ENCODE peak calls at places on chromosomes 5 and 9, in nine cellular contexts. One of them, this sample, is unnamed.

GRCh38 chr5:151708126-151708525 is 21.4 kb upstream of the SPARC start:
- DNase-seq in heart left ventricle: no peak
- DNase-seq in CD4-positive, CD25-positive, alpha-beta regulatory T cell: no peak
- DNase-seq in stomach: no peak
- DNase-seq in endothelial cell: no peak
- DNase-seq in AG20443: no peak
- DNase-seq in NK-92 treated with Interleukin-12 subunit alpha and Interleukin-12 subunit beta, amount 100 ng/mL, for 24 hours: no peak
- DNase-seq in central memory CD4-positive, alpha-beta T cell: no peak
- DNase-seq in NCI-H1105: no peak
- DNase-seq in this sample: no peak

GRCh38 chr5:174581483-174581882 is 142.9 kb upstream of the MSX2 start:
- DNase-seq in NCI-H1105: no peak
- DNase-seq in stomach: peak; percentile 33
- DNase-seq in central memory CD4-positive, alpha-beta T cell: no peak
- DNase-seq in endothelial cell: peak; percentile 58
- DNase-seq in CD4-positive, CD25-positive, alpha-beta regulatory T cell: no peak
- DNase-seq in NK-92 treated with Interleukin-12 subunit alpha and Interleukin-12 subunit beta, amount 100 ng/mL, for 24 hours: no peak
- DNase-seq in heart left ventricle: no peak
- DNase-seq in AG20443: peak; percentile 21
- DNase-seq in this sample: no peak

GRCh38 chr5:13866792-13867191 is 77.7 kb downstream of the DNAH5 start:
- DNase-seq in stomach: no peak
- DNase-seq in CD4-positive, CD25-positive, alpha-beta regulatory T cell: no peak
- DNase-seq in endothelial cell: peak; percentile 71
- DNase-seq in heart left ventricle: peak; percentile 33
- DNase-seq in AG20443: peak; percentile 50
- DNase-seq in NK-92 treated with Interleukin-12 subunit alpha and Interleukin-12 subunit beta, amount 100 ng/mL, for 24 hours: no peak
- DNase-seq in central memory CD4-positive, alpha-beta T cell: no peak
- DNase-seq in NCI-H1105: no peak
- DNase-seq in this sample: peak; percentile 16

GRCh38 chr9:81789751-81790150 is 100.4 kb upstream of the TLE1 start:
- DNase-seq in heart left ventricle: no peak
- DNase-seq in AG20443: peak; percentile 36
- DNase-seq in NCI-H1105: no peak
- DNase-seq in central memory CD4-positive, alpha-beta T cell: no peak
- DNase-seq in CD4-positive, CD25-positive, alpha-beta regulatory T cell: no peak
- DNase-seq in endothelial cell: no peak
- DNase-seq in stomach: no peak
- DNase-seq in NK-92 treated with Interleukin-12 subunit alpha and Interleukin-12 subunit beta, amount 100 ng/mL, for 24 hours: no peak
- DNase-seq in this sample: peak; percentile 78

GRCh38 chr9:98009926-98010325 is 26.8 kb downstream of the ANP32B start:
- DNase-seq in heart left ventricle: no peak
- DNase-seq in stomach: no peak
- DNase-seq in central memory CD4-positive, alpha-beta T cell: no peak
- DNase-seq in NK-92 treated with Interleukin-12 subunit alpha and Interleukin-12 subunit beta, amount 100 ng/mL, for 24 hours: no peak
- DNase-seq in endothelial cell: peak; percentile 27
- DNase-seq in NCI-H1105: no peak
- DNase-seq in AG20443: no peak
- DNase-seq in CD4-positive, CD25-positive, alpha-beta regulatory T cell: no peak
- DNase-seq in this sample: peak; percentile 70

GRCh38 chr9:101235105-101235866 is 149.5 kb downstream of the BAAT start:
- DNase-seq in CD4-positive, CD25-positive, alpha-beta regulatory T cell: no peak
- DNase-seq in endothelial cell: peak; percentile 8
- DNase-seq in AG20443: peak; percentile 9
- DNase-seq in heart left ventricle: no peak
- DNase-seq in central memory CD4-positive, alpha-beta T cell: no peak
- DNase-seq in NK-92 treated with Interleukin-12 subunit alpha and Interleukin-12 subunit beta, amount 100 ng/mL, for 24 hours: no peak
- DNase-seq in NCI-H1105: peak; percentile 49
- DNase-seq in stomach: no peak
- DNase-seq in this sample: peak; percentile 5

GRCh38 chr5:123807177-123807900 is 295.4 kb downstream of the CSNK1G3 start:
- DNase-seq in central memory CD4-positive, alpha-beta T cell: no peak
- DNase-seq in endothelial cell: no peak
- DNase-seq in NK-92 treated with Interleukin-12 subunit alpha and Interleukin-12 subunit beta, amount 100 ng/mL, for 24 hours: no peak
- DNase-seq in NCI-H1105: no peak
- DNase-seq in heart left ventricle: peak; percentile 24
- DNase-seq in CD4-positive, CD25-positive, alpha-beta regulatory T cell: no peak
- DNase-seq in AG20443: peak; percentile 54
- DNase-seq in stomach: no peak
- DNase-seq in this sample: no peak

GRCh38 chr5:123795688-123796087 is 283.7 kb downstream of the CSNK1G3 start:
- DNase-seq in NK-92 treated with Interleukin-12 subunit alpha and Interleukin-12 subunit beta, amount 100 ng/mL, for 24 hours: no peak
- DNase-seq in heart left ventricle: no peak
- DNase-seq in endothelial cell: no peak
- DNase-seq in AG20443: no peak
- DNase-seq in stomach: no peak
- DNase-seq in central memory CD4-positive, alpha-beta T cell: no peak
- DNase-seq in NCI-H1105: no peak
- DNase-seq in CD4-positive, CD25-positive, alpha-beta regulatory T cell: no peak
- DNase-seq in this sample: no peak

GRCh38 chr5:9681706-9682105 is 51.6 kb upstream of the TAS2R1 start:
- DNase-seq in NK-92 treated with Interleukin-12 subunit alpha and Interleukin-12 subunit beta, amount 100 ng/mL, for 24 hours: no peak
- DNase-seq in central memory CD4-positive, alpha-beta T cell: no peak
- DNase-seq in NCI-H1105: no peak
- DNase-seq in stomach: no peak
- DNase-seq in heart left ventricle: no peak
- DNase-seq in endothelial cell: no peak
- DNase-seq in CD4-positive, CD25-positive, alpha-beta regulatory T cell: no peak
- DNase-seq in AG20443: no peak
- DNase-seq in this sample: no peak

GRCh38 chr5:56900858-56901578 is 8.4 kb upstream of the SETD9 start:
- DNase-seq in heart left ventricle: no peak
- DNase-seq in central memory CD4-positive, alpha-beta T cell: peak; percentile 45
- DNase-seq in endothelial cell: peak; percentile 55
- DNase-seq in NCI-H1105: no peak
- DNase-seq in AG20443: peak; percentile 62
- DNase-seq in NK-92 treated with Interleukin-12 subunit alpha and Interleukin-12 subunit beta, amount 100 ng/mL, for 24 hours: no peak
- DNase-seq in CD4-positive, CD25-positive, alpha-beta regulatory T cell: peak; percentile 59
- DNase-seq in stomach: no peak
- DNase-seq in this sample: peak; percentile 65

GRCh38 chr5:10704949-10705621 is 55.9 kb downstream of the DAP start:
- DNase-seq in CD4-positive, CD25-positive, alpha-beta regulatory T cell: no peak
- DNase-seq in endothelial cell: no peak
- DNase-seq in central memory CD4-positive, alpha-beta T cell: no peak
- DNase-seq in NK-92 treated with Interleukin-12 subunit alpha and Interleukin-12 subunit beta, amount 100 ng/mL, for 24 hours: no peak
- DNase-seq in NCI-H1105: no peak
- DNase-seq in AG20443: peak; percentile 38
- DNase-seq in stomach: no peak
- DNase-seq in heart left ventricle: no peak
- DNase-seq in this sample: peak; percentile 64

GRCh38 chr9:87681271-87682061 is 44.5 kb upstream of the CTSL start:
- DNase-seq in AG20443: no peak
- DNase-seq in central memory CD4-positive, alpha-beta T cell: no peak
- DNase-seq in CD4-positive, CD25-positive, alpha-beta regulatory T cell: no peak
- DNase-seq in heart left ventricle: no peak
- DNase-seq in stomach: no peak
- DNase-seq in NK-92 treated with Interleukin-12 subunit alpha and Interleukin-12 subunit beta, amount 100 ng/mL, for 24 hours: no peak
- DNase-seq in endothelial cell: no peak
- DNase-seq in NCI-H1105: no peak
- DNase-seq in this sample: no peak

This sample was measured in fibroblast of the aortic adventitia.